ENCODE peak calls at places on chromosomes 5 and 9, in four cellular contexts. Y is breast epithelium, L is neuronal stem cell, S is A673. W is an unnamed sample. For H3K36me3 and H3K4me1, the result is how much of the 10 kb centered on the place peaks cover.

GRCh38 chr5:120463991-120464626 is at the start of gene PRR16:
- DNase-seq in S (peak), Y (no peak), L (peak), W (no peak)

GRCh38 chr9:123784513-123784912 is 145.4 kb downstream of the DENND1A start:
- DNase-seq in L (no peak), S (peak), Y (no peak), W (no peak)

GRCh38 chr5:38650540-38651275 is 94.3 kb upstream of the LIFR start:
- DNase-seq in L (no peak), S (peak), Y (no peak), W (no peak)

GRCh38 chr5:112397690-112398089 is 21.4 kb downstream of the EPB41L4A start:
- DNase-seq in S (no peak), Y (no peak), L (no peak), W (no peak)

GRCh38 chr5:133613184-133613583 is 843 bp upstream of the FSTL4 start:
- DNase-seq in Y (no peak), S (no peak), L (no peak), W (no peak)

GRCh38 chr5:123474238-123474637 is 37.7 kb upstream of the CSNK1G3 start:
- DNase-seq in L (no peak), S (peak), Y (no peak), W (no peak)

GRCh38 chr9:116155700-116156045 is 2.1 kb downstream of the PAPPA start:
- DNase-seq in Y (no peak), S (peak), L (no peak), W (no peak)

GRCh38 chr5:77852068-77852513 is 76.0 kb upstream of the TBCA start:
- DNase-seq in Y (no peak), L (no peak), S (no peak), W (no peak)

GRCh38 chr5:54736003-54736797 is 218.6 kb downstream of the SNX18 start:
- DNase-seq in L (no peak), Y (no peak), S (no peak), W (no peak)

GRCh38 chr9:115022760-115023434 is 92.5 kb upstream of the TNFSF8 start:
- DNase-seq in S (no peak), L (no peak), Y (no peak), W (no peak)

GRCh38 chr5:178832618-178833201 is 27.0 kb upstream of the ZNF354B start:
- DNase-seq in L (no peak), Y (no peak), S (no peak), W (no peak)

GRCh38 chr5:180596115-180596667 is 4.9 kb upstream of the SCGB3A1 start:
- DNase-seq in Y (no peak), L (no peak), S (no peak), W (no peak)

GRCh38 chr5:157049605-157050004 is 9.3 kb downstream of the HAVCR1 start:
- DNase-seq in L (no peak), S (no peak), Y (no peak), W (no peak)

GRCh38 chr5:157543825-157544622 is 31.6 kb downstream of the ADAM19 start:
- DNase-seq in S (no peak), L (no peak), Y (no peak), W (no peak)

GRCh38 chr9:378263-378662 is 163.6 kb downstream of the DOCK8 start:
- DNase-seq in S (no peak), L (no peak), Y (no peak), W (no peak)

GRCh38 chr5:179550511-179551342 is at the start of gene RUFY1:
- DNase-seq in S (peak), Y (peak), L (peak), W (no peak)

GRCh38 chr5:173582198-173583092 is 34.0 kb downstream of the BOD1 start:
- DNase-seq in Y (no peak), S (peak), L (no peak), W (no peak)

GRCh38 chr9:91486699-91487497 is 63.3 kb upstream of the NFIL3 start:
- DNase-seq in S (no peak), Y (no peak), L (no peak), W (no peak)

GRCh38 chr9:14652729-14653377 is 40.4 kb downstream of the ZDHHC21 start:
- DNase-seq in S (peak), L (peak), Y (no peak), W (no peak)

GRCh38 chr9:95458666-95459065 is 58.1 kb downstream of the PTCH1 start:
- DNase-seq in Y (no peak), L (no peak), S (peak), W (no peak)

GRCh38 chr9:95461448-95462381 is 55.1 kb downstream of the PTCH1 start:
- DNase-seq in Y (no peak), L (no peak), S (no peak), W (no peak)

GRCh38 chr9:95459218-95459617 is 57.6 kb downstream of the PTCH1 start:
- DNase-seq in L (no peak), Y (no peak), S (no peak), W (no peak)

GRCh38 chr9:95460627-95461164 is 56.1 kb downstream of the PTCH1 start:
- DNase-seq in L (no peak), Y (no peak), S (no peak), W (no peak)

GRCh38 chr9:95459867-95460626 is 56.7 kb downstream of the PTCH1 start:
- DNase-seq in L (no peak), S (no peak), Y (no peak), W (no peak)
- H3K36me3 ChIP-seq in L (half or more), S (half or more), Y (under half), W (under half)

GRCh38 chr9:37444890-37445289 is 20.4 kb downstream of the ZBTB5 start:
- DNase-seq in S (no peak), L (no peak), Y (no peak), W (no peak)
- H3K27ac ChIP-seq in S (no peak), L (no peak), Y (no peak), W (no peak)

GRCh38 chr9:127570533-127571111 is 41.5 kb upstream of the STXBP1 start:
- DNase-seq in S (no peak), L (no peak), Y (no peak), W (no peak)
- H3K4me1 ChIP-seq in S (under half), L (under half), Y (under half), W (under half)

GRCh38 chr9:132503116-132503515 is 79.3 kb upstream of the BARHL1 start:
- DNase-seq in S (no peak), L (no peak), Y (no peak), W (no peak)
- H3K36me3 ChIP-seq in S (under half), L (under half), Y (under half), W (under half)

DNA sequence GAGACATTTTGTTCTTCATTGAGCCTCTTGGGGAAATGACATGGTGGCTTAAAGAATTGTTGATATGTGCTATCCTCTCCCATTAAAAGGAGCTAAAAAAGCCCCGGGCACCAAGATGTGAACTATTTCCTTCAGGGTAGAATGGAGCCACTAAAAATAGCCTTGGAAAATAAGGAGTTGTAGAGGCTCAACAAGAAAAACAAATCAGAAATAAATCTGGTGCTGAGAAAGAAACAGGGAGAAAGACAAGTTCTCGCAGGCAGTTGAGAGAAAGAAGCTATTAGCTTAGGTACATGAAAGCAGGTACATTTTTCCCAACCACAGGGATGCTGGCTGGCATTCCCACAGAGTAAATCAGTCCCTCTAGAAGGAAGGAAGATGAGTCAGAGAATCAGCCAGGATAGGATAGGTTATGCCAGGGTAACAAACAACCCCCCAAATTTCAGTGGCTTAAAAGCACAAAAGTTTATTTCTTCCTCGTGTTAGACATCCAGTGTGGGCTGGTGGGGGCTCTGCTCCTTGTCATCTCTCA is 134.6 kb upstream of the ADRA1B start:
- DNase-seq in Y (no peak), S (no peak), L (no peak), W (no peak)
- H3K27ac ChIP-seq in Y (no peak), S (no peak), L (no peak), W (peak)

GRCh38 chr9:36149197-36149596 is 12.7 kb downstream of the GLIPR2 start:
- DNase-seq in L (no peak), Y (no peak), S (no peak), W (no peak)

GRCh38 chr9:36145970-36146369 is 9.4 kb downstream of the GLIPR2 start:
- DNase-seq in L (no peak), S (no peak), Y (no peak), W (no peak)

GRCh38 chr9:36148652-36149051 is 12.1 kb downstream of the GLIPR2 start:
- DNase-seq in S (peak), L (no peak), Y (peak), W (peak)

GRCh38 chr9:36146666-36147065 is 10.1 kb downstream of the GLIPR2 start:
- DNase-seq in L (no peak), Y (no peak), S (no peak), W (no peak)

GRCh38 chr9:36147441-36148175 is 11.1 kb downstream of the GLIPR2 start:
- DNase-seq in L (no peak), S (no peak), Y (no peak), W (no peak)
- H3K4me1 ChIP-seq in L (under half), S (under half), Y (under half), W (under half)

DNA sequence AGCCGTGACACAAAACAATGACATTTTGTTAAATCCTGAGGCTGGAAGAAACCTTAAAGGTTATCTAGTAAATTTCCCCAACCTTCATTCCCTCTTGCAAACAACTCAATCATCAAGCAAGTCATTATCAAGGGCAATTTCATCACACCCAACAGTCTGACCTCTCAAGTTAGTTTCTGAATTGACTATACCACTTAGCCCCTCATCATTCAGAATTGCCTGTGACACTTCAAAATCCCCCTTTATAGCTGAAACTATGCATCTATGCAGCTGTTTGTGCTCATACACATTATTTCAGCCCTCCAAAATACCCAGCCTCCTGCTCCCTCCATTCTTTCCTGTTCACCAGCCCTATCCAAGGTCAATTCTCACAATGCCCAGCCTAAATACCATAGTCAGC is 24.6 kb downstream of the LPAR1 start:
- DNase-seq in L (no peak), S (no peak), Y (no peak), W (no peak)
- H3K36me3 ChIP-seq in L (under half), S (under half), Y (under half), W (under half)

DNA sequence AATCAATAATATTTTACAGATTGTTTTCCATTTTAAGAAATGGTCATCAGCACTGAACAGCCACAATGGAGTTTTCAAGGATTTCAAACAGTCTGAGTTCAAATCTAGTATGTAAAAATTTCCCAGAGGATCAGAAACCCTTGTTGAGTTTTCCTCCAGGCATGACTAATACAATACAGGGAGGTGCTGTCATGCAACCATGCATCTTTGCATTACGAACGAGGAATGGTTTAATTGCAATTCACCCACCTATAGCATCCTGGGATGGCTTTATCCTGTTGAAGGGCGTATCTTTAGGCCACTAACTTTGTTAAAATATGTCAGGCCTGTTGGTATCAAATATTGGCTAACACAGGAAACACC is 196.4 kb downstream of the EFNA5 start:
- DNase-seq in S (no peak), Y (no peak), L (no peak), W (no peak)
- H3K27ac ChIP-seq in S (no peak), Y (no peak), L (no peak), W (no peak)

DNA sequence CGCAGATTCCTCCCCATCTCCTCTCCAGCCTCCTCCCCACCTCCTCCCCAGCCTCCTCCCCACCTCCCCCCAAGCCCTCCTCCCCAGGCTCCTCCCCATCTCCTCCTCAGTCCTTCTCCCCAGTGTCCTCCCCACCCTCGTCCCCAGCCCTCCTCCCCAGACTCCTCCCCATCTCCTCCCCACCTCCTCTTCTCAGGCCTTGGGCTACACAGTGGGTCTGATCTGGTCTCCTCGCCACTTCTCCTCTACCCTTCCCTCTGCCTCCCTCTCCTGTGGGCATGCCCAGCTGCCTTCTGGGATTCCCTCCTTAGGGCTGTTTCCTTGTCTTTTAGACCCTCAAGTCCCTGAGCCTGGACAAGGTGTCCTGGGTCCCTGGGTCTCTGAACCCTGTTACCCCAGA is 28.3 kb downstream of the CXXC5 start:
- DNase-seq in L (no peak), Y (no peak), S (no peak), W (no peak)
- H3K4me1 ChIP-seq in L (under half), Y (under half), S (under half), W (under half)

GRCh38 chr5:128091579-128091978 is 8.0 kb downstream of the SLC12A2 start:
- DNase-seq in L (no peak), S (no peak), Y (no peak), W (no peak)
- H3K36me3 ChIP-seq in L (under half), S (under half), Y (under half), W (under half)

W was measured in thoracic aorta.